ENCODE peak calls at places on chromosomes 5 and 9, in seven cellular contexts. One of them, this sample, is unnamed. For H3K9me3, the result is how much of the 10 kb centered on the place peaks cover.

GRCh38 chr9:18821794-18822193 is 211.2 kb downstream of the SAXO1 start:
- DNase-seq in tibial nerve: no peak
- DNase-seq in tibial artery: no peak
- DNase-seq in mucosa of descending colon: no peak
- DNase-seq in transverse colon: no peak
- DNase-seq in lower lobe of right lung: no peak
- DNase-seq in A673: no peak
- DNase-seq in this sample: no peak

GRCh38 chr5:156835905-156836304 is 14.2 kb upstream of the PPP1R2B start:
- DNase-seq in A673: no peak
- DNase-seq in mucosa of descending colon: no peak
- DNase-seq in tibial artery: no peak
- DNase-seq in lower lobe of right lung: no peak
- DNase-seq in transverse colon: no peak
- DNase-seq in tibial nerve: no peak
- DNase-seq in this sample: no peak

GRCh38 chr5:62011072-62011664 is 294.8 kb upstream of the KIF2A start:
- DNase-seq in tibial nerve: no peak
- DNase-seq in lower lobe of right lung: no peak
- DNase-seq in tibial artery: no peak
- DNase-seq in transverse colon: no peak
- DNase-seq in A673: peak
- DNase-seq in mucosa of descending colon: no peak
- DNase-seq in this sample: no peak

GRCh38 chr5:10232386-10232785 is 17.3 kb downstream of the ATPSCKMT start:
- DNase-seq in A673: no peak
- DNase-seq in transverse colon: no peak
- DNase-seq in tibial nerve: no peak
- DNase-seq in mucosa of descending colon: no peak
- DNase-seq in tibial artery: no peak
- DNase-seq in lower lobe of right lung: no peak
- DNase-seq in this sample: no peak

GRCh38 chr5:128062172-128062746 is 21.3 kb upstream of the SLC12A2 start:
- DNase-seq in lower lobe of right lung: no peak
- DNase-seq in A673: no peak
- DNase-seq in tibial nerve: no peak
- DNase-seq in tibial artery: no peak
- DNase-seq in transverse colon: peak
- DNase-seq in mucosa of descending colon: peak
- DNase-seq in this sample: no peak

GRCh38 chr5:157718529-157718928 is 12.7 kb upstream of the THG1L start:
- DNase-seq in mucosa of descending colon: peak
- DNase-seq in A673: peak
- DNase-seq in tibial artery: no peak
- DNase-seq in lower lobe of right lung: no peak
- DNase-seq in tibial nerve: peak
- DNase-seq in transverse colon: no peak
- DNase-seq in this sample: no peak

GRCh38 chr5:89343666-89344065 is 460.7 kb upstream of the MEF2C start:
- DNase-seq in transverse colon: peak
- DNase-seq in lower lobe of right lung: no peak
- DNase-seq in tibial nerve: no peak
- DNase-seq in tibial artery: no peak
- DNase-seq in mucosa of descending colon: peak
- DNase-seq in A673: no peak
- DNase-seq in this sample: no peak

GRCh38 chr9:114504341-114505186 is 709 bp downstream of the WHRN start:
- DNase-seq in tibial nerve: peak
- DNase-seq in A673: peak
- DNase-seq in transverse colon: peak
- DNase-seq in mucosa of descending colon: peak
- DNase-seq in lower lobe of right lung: peak
- DNase-seq in tibial artery: no peak
- DNase-seq in this sample: no peak

GRCh38 chr5:140833993-140834392 is at the start of gene PCDHA7:
- DNase-seq in mucosa of descending colon: no peak
- DNase-seq in transverse colon: no peak
- DNase-seq in lower lobe of right lung: no peak
- DNase-seq in A673: peak
- DNase-seq in tibial artery: no peak
- DNase-seq in tibial nerve: no peak
- DNase-seq in this sample: no peak

GRCh38 chr5:140823475-140823874 is 2.1 kb downstream of the PCDHA5 start:
- DNase-seq in tibial nerve: no peak
- DNase-seq in tibial artery: no peak
- DNase-seq in mucosa of descending colon: no peak
- DNase-seq in A673: no peak
- DNase-seq in transverse colon: no peak
- DNase-seq in lower lobe of right lung: no peak
- DNase-seq in this sample: no peak

GRCh38 chr5:140827704-140828401 is at the start of gene PCDHA6:
- DNase-seq in tibial artery: no peak
- DNase-seq in A673: peak
- DNase-seq in mucosa of descending colon: no peak
- DNase-seq in lower lobe of right lung: no peak
- DNase-seq in tibial nerve: no peak
- DNase-seq in transverse colon: no peak
- DNase-seq in this sample: no peak

DNA sequence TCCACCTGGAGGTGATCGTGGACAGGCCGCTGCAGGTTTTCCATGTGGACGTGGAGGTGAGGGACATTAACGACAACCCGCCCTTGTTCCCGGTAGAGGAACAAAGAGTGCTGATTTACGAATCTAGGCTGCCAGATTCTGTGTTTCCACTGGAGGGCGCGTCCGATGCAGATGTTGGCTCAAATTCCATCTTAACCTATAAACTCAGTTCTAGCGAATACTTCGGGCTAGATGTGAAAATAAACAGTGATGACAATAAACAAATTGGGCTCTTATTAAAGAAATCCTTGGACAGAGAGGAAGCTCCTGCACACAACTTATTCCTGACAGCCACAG is 610 bp downstream of the PCDHA6 start:
- DNase-seq in mucosa of descending colon: no peak
- DNase-seq in tibial artery: no peak
- DNase-seq in lower lobe of right lung: no peak
- DNase-seq in tibial nerve: no peak
- DNase-seq in A673: peak
- DNase-seq in transverse colon: no peak
- DNase-seq in this sample: no peak
- H3K4me3 ChIP-seq in mucosa of descending colon: no peak
- H3K4me3 ChIP-seq in tibial artery: no peak
- H3K4me3 ChIP-seq in lower lobe of right lung: no peak
- H3K4me3 ChIP-seq in tibial nerve: no peak
- H3K4me3 ChIP-seq in A673: peak
- H3K4me3 ChIP-seq in transverse colon: no peak
- H3K4me3 ChIP-seq in this sample: peak

GRCh38 chr9:134024393-134024792 is 888 bp upstream of the BRD3OS start:
- DNase-seq in transverse colon: no peak
- DNase-seq in tibial artery: no peak
- DNase-seq in mucosa of descending colon: no peak
- DNase-seq in lower lobe of right lung: no peak
- DNase-seq in A673: no peak
- DNase-seq in tibial nerve: no peak
- DNase-seq in this sample: no peak
- TF ChIP-seq CTCF in transverse colon: no peak
- TF ChIP-seq CTCF in tibial artery: no peak
- TF ChIP-seq CTCF in mucosa of descending colon: no peak
- TF ChIP-seq CTCF in lower lobe of right lung: no peak
- TF ChIP-seq CTCF in A673: no peak
- TF ChIP-seq CTCF in tibial nerve: no peak
- TF ChIP-seq CTCF in this sample: no peak

GRCh38 chr9:4196886-4197285 is 103.0 kb downstream of the GLIS3 start:
- DNase-seq in A673: no peak
- DNase-seq in tibial nerve: no peak
- DNase-seq in lower lobe of right lung: no peak
- DNase-seq in transverse colon: no peak
- DNase-seq in mucosa of descending colon: no peak
- DNase-seq in tibial artery: no peak
- DNase-seq in this sample: no peak
- H3K9me3 ChIP-seq in A673: under half
- H3K9me3 ChIP-seq in tibial nerve: half or more
- H3K9me3 ChIP-seq in lower lobe of right lung: under half
- H3K9me3 ChIP-seq in transverse colon: under half
- H3K9me3 ChIP-seq in mucosa of descending colon: under half
- H3K9me3 ChIP-seq in tibial artery: under half
- H3K9me3 ChIP-seq in this sample: under half

DNA sequence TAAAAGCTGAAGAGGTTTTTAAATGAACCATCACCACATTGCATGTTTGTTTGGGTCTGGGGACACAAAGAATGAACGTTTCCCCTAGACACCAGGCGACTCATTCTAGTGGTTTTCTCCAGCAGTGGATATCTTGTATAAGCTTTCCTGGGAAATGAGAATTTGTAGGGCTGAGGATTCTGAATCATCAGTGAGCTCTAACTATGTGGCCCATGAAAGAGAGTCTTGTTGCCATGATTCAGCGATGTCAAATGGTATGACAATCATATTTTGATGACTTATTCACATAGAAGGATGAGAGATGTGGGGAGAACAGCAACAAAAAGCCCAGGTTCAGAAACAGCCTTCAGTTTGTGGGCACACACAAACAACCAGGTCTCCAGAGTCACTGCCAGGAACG is 13.1 kb downstream of the ZNF474 start:
- DNase-seq in tibial nerve: no peak
- DNase-seq in mucosa of descending colon: no peak
- DNase-seq in transverse colon: no peak
- DNase-seq in A673: no peak
- DNase-seq in lower lobe of right lung: no peak
- DNase-seq in tibial artery: no peak
- DNase-seq in this sample: no peak
- H3K4me3 ChIP-seq in tibial nerve: no peak
- H3K4me3 ChIP-seq in mucosa of descending colon: no peak
- H3K4me3 ChIP-seq in transverse colon: no peak
- H3K4me3 ChIP-seq in A673: no peak
- H3K4me3 ChIP-seq in lower lobe of right lung: no peak
- H3K4me3 ChIP-seq in tibial artery: no peak
- H3K4me3 ChIP-seq in this sample: no peak

DNA sequence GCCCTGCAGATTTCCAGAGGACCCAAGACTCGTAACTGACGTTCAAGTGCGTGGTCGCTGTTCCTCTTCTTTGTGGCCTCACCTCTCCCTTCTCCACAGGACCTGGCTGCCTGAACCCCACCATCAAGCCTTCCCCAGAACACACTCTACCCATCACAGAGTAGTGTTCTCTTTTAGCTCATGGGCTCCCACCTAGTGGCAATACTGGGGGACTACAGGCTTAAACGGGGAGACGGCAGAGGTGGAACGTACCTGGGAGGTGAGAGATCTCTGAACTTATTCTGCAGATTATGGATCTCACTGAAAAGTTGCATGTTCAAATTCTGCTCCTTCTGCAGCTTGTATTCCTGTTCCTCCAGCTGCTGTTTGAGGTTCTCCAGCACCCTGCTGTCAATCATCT is 140.8 kb downstream of the CDK5RAP2 start:
- DNase-seq in transverse colon: no peak
- DNase-seq in A673: peak
- DNase-seq in tibial nerve: no peak
- DNase-seq in lower lobe of right lung: no peak
- DNase-seq in mucosa of descending colon: no peak
- DNase-seq in tibial artery: no peak
- DNase-seq in this sample: no peak
- TF ChIP-seq CTCF in transverse colon: peak
- TF ChIP-seq CTCF in A673: peak
- TF ChIP-seq CTCF in tibial nerve: no peak
- TF ChIP-seq CTCF in lower lobe of right lung: peak
- TF ChIP-seq CTCF in mucosa of descending colon: no peak
- TF ChIP-seq CTCF in tibial artery: no peak
- TF ChIP-seq CTCF in this sample: peak

GRCh38 chr5:4879693-4880303 is 260.3 kb upstream of the ADAMTS16 start:
- DNase-seq in lower lobe of right lung: peak
- DNase-seq in A673: peak
- DNase-seq in mucosa of descending colon: peak
- DNase-seq in tibial artery: peak
- DNase-seq in transverse colon: peak
- DNase-seq in tibial nerve: peak
- DNase-seq in this sample: no peak

GRCh38 chr5:4875942-4876341 is 264.2 kb upstream of the ADAMTS16 start:
- DNase-seq in tibial nerve: no peak
- DNase-seq in tibial artery: no peak
- DNase-seq in transverse colon: no peak
- DNase-seq in mucosa of descending colon: no peak
- DNase-seq in lower lobe of right lung: no peak
- DNase-seq in A673: no peak
- DNase-seq in this sample: no peak

GRCh38 chr5:4873656-4874055 is 266.5 kb upstream of the ADAMTS16 start:
- DNase-seq in A673: no peak
- DNase-seq in lower lobe of right lung: no peak
- DNase-seq in tibial nerve: no peak
- DNase-seq in transverse colon: no peak
- DNase-seq in tibial artery: no peak
- DNase-seq in mucosa of descending colon: no peak
- DNase-seq in this sample: no peak

GRCh38 chr5:4879075-4879474 is 261.1 kb upstream of the ADAMTS16 start:
- DNase-seq in mucosa of descending colon: no peak
- DNase-seq in lower lobe of right lung: no peak
- DNase-seq in tibial nerve: no peak
- DNase-seq in transverse colon: no peak
- DNase-seq in A673: no peak
- DNase-seq in tibial artery: no peak
- DNase-seq in this sample: no peak

DNA sequence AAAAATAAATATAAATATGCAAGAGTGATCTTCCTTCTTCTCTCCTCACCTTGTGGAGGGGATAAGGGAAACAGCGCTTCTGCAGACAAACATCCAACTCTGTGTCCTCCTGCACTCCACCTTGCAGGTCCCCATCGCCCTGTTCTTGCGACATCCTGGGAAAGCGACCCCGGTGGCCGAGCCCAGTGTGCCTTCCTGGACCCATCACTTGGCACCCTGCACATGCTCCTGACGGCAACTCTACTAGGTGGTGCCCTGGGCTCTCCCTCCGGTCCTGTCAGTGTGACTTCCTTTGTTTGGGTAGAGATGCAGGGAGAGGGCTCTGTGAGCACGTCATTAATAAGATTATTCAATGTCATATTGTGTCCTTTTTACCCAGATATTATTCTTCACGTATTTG is 266.0 kb upstream of the ADAMTS16 start:
- DNase-seq in transverse colon: no peak
- DNase-seq in tibial nerve: no peak
- DNase-seq in lower lobe of right lung: no peak
- DNase-seq in tibial artery: no peak
- DNase-seq in mucosa of descending colon: no peak
- DNase-seq in A673: no peak
- DNase-seq in this sample: no peak
- H3K9me3 ChIP-seq in transverse colon: under half
- H3K9me3 ChIP-seq in tibial nerve: under half
- H3K9me3 ChIP-seq in lower lobe of right lung: under half
- H3K9me3 ChIP-seq in tibial artery: under half
- H3K9me3 ChIP-seq in mucosa of descending colon: under half
- H3K9me3 ChIP-seq in A673: under half
- H3K9me3 ChIP-seq in this sample: under half

This sample was measured in thoracic aorta.